ENCODE peak calls at places on chromosomes 12 and 14, in ten cellular contexts. D, Z, K, Q, J, V, L, M, O and W are unnamed samples.

GRCh38 chr12:109518820-109519665 is 41.6 kb downstream of the UBE3B start:
- DNase-seq in D (peak), Z (no peak), K (peak), Q (peak), J (no peak), V (no peak), L (peak), M (peak), O (peak), W (no peak)

GRCh38 chr12:56634837-56635538 is 4.9 kb upstream of the BAZ2A start:
- DNase-seq in D (peak), Z (peak), K (peak), Q (peak), J (peak), V (no peak), L (peak), M (peak), O (peak), W (peak)

GRCh38 chr12:98373982-98374381 is 141.4 kb upstream of the TMPO start:
- DNase-seq in D (no peak), Z (no peak), K (no peak), Q (no peak), J (no peak), V (no peak), L (no peak), M (no peak), O (peak), W (no peak)

GRCh38 chr14:50669441-50669986 is 1.4 kb upstream of the SAV1 start:
- DNase-seq in D (no peak), Z (no peak), K (no peak), Q (no peak), J (no peak), V (no peak), L (no peak), M (no peak), O (no peak), W (no peak)

GRCh38 chr12:115209230-115209629 is 525.3 kb upstream of the TBX3 start:
- DNase-seq in D (no peak), Z (no peak), K (no peak), Q (no peak), J (no peak), V (no peak), L (no peak), M (no peak), O (no peak), W (no peak)

GRCh38 chr14:76848879-76849278 is 22.7 kb downstream of the LRRC74A start:
- DNase-seq in D (no peak), Z (no peak), K (no peak), Q (no peak), J (no peak), V (no peak), L (no peak), M (no peak), O (peak), W (no peak)

GRCh38 chr12:460301-461230 is 827 bp downstream of the B4GALNT3 start:
- DNase-seq in D (peak), Z (no peak), K (no peak), Q (no peak), J (no peak), V (no peak), L (peak), M (peak), O (no peak), W (peak)

GRCh38 chr12:3492868-3493224 is 1.8 kb downstream of the PRMT8 start:
- DNase-seq in D (no peak), Z (no peak), K (no peak), Q (no peak), J (no peak), V (no peak), L (no peak), M (no peak), O (no peak), W (no peak)

GRCh38 chr12:116423053-116423452 is 136.1 kb upstream of the MAP1LC3B2 start:
- DNase-seq in D (no peak), Z (no peak), K (no peak), Q (no peak), J (no peak), V (no peak), L (no peak), M (peak), O (no peak), W (no peak)

GRCh38 chr12:71654200-71654599 is 9.4 kb downstream of the ZFC3H1 start:
- DNase-seq in D (no peak), Z (no peak), K (no peak), Q (no peak), J (no peak), V (no peak), L (no peak), M (no peak), O (no peak), W (no peak)

GRCh38 chr12:128789356-128789929 is 34.3 kb downstream of the SLC15A4 start:
- DNase-seq in D (no peak), Z (peak), K (no peak), Q (no peak), J (no peak), V (no peak), L (no peak), M (no peak), O (no peak), W (no peak)

GRCh38 chr12:110149104-110149660 is 25.0 kb downstream of the IFT81 start:
- DNase-seq in D (no peak), Z (no peak), K (no peak), Q (no peak), J (no peak), V (no peak), L (no peak), M (no peak), O (no peak), W (no peak)

GRCh38 chr12:76519538-76519937 is 40.0 kb downstream of the OSBPL8 start:
- DNase-seq in D (no peak), Z (no peak), K (no peak), Q (no peak), J (no peak), V (no peak), L (no peak), M (no peak), O (no peak), W (no peak)

GRCh38 chr12:113184098-113184899 is 979 bp downstream of the DDX54 start:
- DNase-seq in D (no peak), Z (peak), K (no peak), Q (no peak), J (no peak), V (no peak), L (peak), M (no peak), O (no peak), W (no peak)

GRCh38 chr12:45879363-45879895 is 110.9 kb downstream of the SCAF11 start:
- DNase-seq in D (no peak), Z (no peak), K (no peak), Q (no peak), J (no peak), V (no peak), L (no peak), M (no peak), O (no peak), W (no peak)

GRCh38 chr14:81331229-81332026 is 68.7 kb downstream of the STON2 start:
- DNase-seq in D (no peak), Z (no peak), K (no peak), Q (no peak), J (no peak), V (no peak), L (no peak), M (no peak), O (no peak), W (no peak)

GRCh38 chr14:31947680-31948580 is 129.2 kb upstream of the ARHGAP5 start:
- DNase-seq in D (no peak), Z (no peak), K (no peak), Q (no peak), J (no peak), V (no peak), L (no peak), M (no peak), O (no peak), W (no peak)

GRCh38 chr14:45249847-45250575 is 3.0 kb downstream of the MIS18BP1 start:
- DNase-seq in D (peak), Z (no peak), K (no peak), Q (peak), J (no peak), V (no peak), L (no peak), M (no peak), O (no peak), W (no peak)

GRCh38 chr14:52960627-52961026 is 9.8 kb upstream of the FERMT2 start:
- DNase-seq in D (no peak), Z (no peak), K (no peak), Q (peak), J (no peak), V (no peak), L (peak), M (no peak), O (no peak), W (no peak)

GRCh38 chr14:52961060-52961639 is 10.3 kb upstream of the FERMT2 start:
- DNase-seq in D (peak), Z (no peak), K (peak), Q (peak), J (no peak), V (no peak), L (peak), M (peak), O (peak), W (peak)
- TF ChIP-seq POLR2A in D (no peak), Z (no peak), K (no peak), Q (no peak), J (no peak), V (no peak), L (no peak), M (no peak), O (no peak), W (no peak)

GRCh38 chr12:89352242-89352491 is 134 bp downstream of the DUSP6 start:
- DNase-seq in D (no peak), Z (no peak), K (no peak), Q (no peak), J (no peak), V (no peak), L (no peak), M (no peak), O (no peak), W (no peak)
- TF ChIP-seq POLR2A in D (no peak), Z (peak), K (no peak), Q (peak), J (peak), V (no peak), L (peak), M (no peak), O (no peak), W (no peak)

GRCh38 chr14:104687601-104688504 is 1.6 kb upstream of the INF2 start:
- DNase-seq in D (peak), Z (no peak), K (peak), Q (peak), J (no peak), V (no peak), L (peak), M (peak), O (peak), W (no peak)
- TF ChIP-seq POLR2A in D (no peak), Z (peak), K (no peak), Q (no peak), J (no peak), V (no peak), L (peak), M (no peak), O (peak), W (no peak)

GRCh38 chr14:99381688-99382060 is 99.0 kb downstream of the SETD3 start:
- DNase-seq in D (no peak), Z (no peak), K (no peak), Q (no peak), J (no peak), V (no peak), L (no peak), M (no peak), O (no peak), W (no peak)
- TF ChIP-seq POLR2A in D (no peak), Z (no peak), K (no peak), Q (no peak), J (no peak), V (no peak), L (no peak), M (no peak), O (no peak), W (no peak)

GRCh38 chr14:72926292-72927028 is at the start of gene DCAF4:
- DNase-seq in D (peak), Z (peak), K (peak), Q (peak), J (peak), V (peak), L (peak), M (peak), O (peak), W (peak)
- TF ChIP-seq POLR2A in D (no peak), Z (no peak), K (no peak), Q (peak), J (no peak), V (no peak), L (peak), M (no peak), O (peak), W (no peak)

DNA sequence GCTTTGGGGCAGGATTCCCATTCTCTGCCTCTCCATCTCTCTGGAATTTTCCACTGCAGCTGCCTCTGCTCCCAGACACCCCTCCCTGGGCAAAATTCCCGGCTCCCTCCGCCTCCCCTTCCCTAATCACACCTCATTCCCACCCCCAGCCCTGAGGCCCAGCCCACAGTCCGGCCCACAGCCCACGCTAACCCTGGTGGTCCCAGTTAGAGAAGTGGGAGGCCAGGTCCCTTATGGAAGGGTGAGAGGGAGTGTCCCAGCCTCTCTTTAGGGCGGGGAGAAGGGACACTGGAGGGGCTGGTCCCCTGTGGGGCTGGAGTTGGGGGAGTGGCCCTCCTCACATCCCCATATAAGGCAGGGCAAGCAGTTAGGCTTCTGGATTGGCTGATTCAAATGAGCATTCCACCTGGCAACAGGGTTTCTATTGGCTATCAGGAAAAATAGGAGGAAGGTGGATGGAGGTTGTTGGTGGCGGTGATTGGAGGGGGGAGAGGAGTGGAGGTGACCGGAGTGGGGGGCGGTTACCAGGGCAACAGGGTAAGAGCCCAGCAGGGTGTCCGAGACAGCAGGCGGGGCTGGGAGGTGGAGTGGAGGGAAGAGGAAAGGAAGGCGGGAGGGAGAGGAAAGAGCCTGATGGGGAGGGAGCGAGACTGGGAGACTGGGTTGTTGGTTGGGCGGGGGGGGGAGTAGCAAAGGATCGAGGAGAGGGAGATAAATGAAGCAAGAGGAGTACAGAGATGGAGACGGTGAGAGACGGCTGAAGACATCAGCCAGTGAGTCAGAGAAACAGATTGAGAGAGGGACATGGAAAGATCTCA is 1.9 kb upstream of the PTMS start:
- DNase-seq in D (peak), Z (peak), K (peak), Q (peak), J (peak), V (no peak), L (peak), M (peak), O (peak), W (peak)
- TF ChIP-seq POLR2A in D (no peak), Z (no peak), K (no peak), Q (no peak), J (no peak), V (no peak), L (no peak), M (no peak), O (peak), W (peak)